ENCODE peak calls at places on chromosomes 5 and 9, in eight cellular contexts. R is fibroblast of lung, W is DND-41, K is GM23338, D is PC-9, L is IMR-90, U is HepG2, N is neural progenitor cell. I is an unnamed sample.

GRCh38 chr9:114387678-114388431 is at the start of gene AKNA:
- DNase-seq in D (no peak), L (peak; percentile 79), K (peak; percentile 79), N (peak; percentile 85), R (peak; percentile 82), W (peak; percentile 90), U (no peak), I (peak; percentile 89)

GRCh38 chr5:68339921-68340321 is 124.4 kb downstream of the PIK3R1 start:
- DNase-seq in D (no peak), R (peak; percentile 79), W (no peak), L (no peak), U (no peak), N (no peak), K (no peak), I (no peak)

GRCh38 chr9:19113964-19114679 is 11.4 kb upstream of the HAUS6 start:
- DNase-seq in N (no peak), D (no peak), R (no peak), L (no peak), K (no peak), U (no peak), W (no peak), I (no peak)

GRCh38 chr9:88794100-88794499 is 197.2 kb upstream of the S1PR3 start:
- DNase-seq in K (no peak), U (no peak), W (no peak), D (no peak), N (no peak), L (no peak), R (no peak), I (no peak)

GRCh38 chr5:29077451-29077850 is 2039.1 kb upstream of the CDH9 start:
- DNase-seq in K (no peak), D (peak; percentile 25), U (no peak), R (no peak), L (no peak), W (no peak), N (no peak), I (no peak)

GRCh38 chr9:69580582-69580945 is 91.6 kb downstream of the APBA1 start:
- DNase-seq in L (no peak), R (no peak), K (no peak), U (no peak), W (no peak), N (no peak), D (no peak), I (no peak)

GRCh38 chr5:181221105-181221791 is 1.8 kb upstream of the TRIM41 start:
- DNase-seq in W (no peak), U (no peak), K (peak; percentile 47), N (no peak), D (no peak), R (no peak), L (no peak), I (peak; percentile 26)

GRCh38 chr9:97900738-97901565 is 21.3 kb downstream of the TRMO start:
- DNase-seq in K (peak; percentile 68), U (peak; percentile 28), L (peak; percentile 55), R (peak; percentile 44), D (peak; percentile 43), W (peak; percentile 19), N (peak; percentile 56), I (peak; percentile 48)

GRCh38 chr9:125985998-125986655 is 239.0 kb downstream of the PBX3 start:
- DNase-seq in U (no peak), N (no peak), K (no peak), W (no peak), D (no peak), L (no peak), R (no peak), I (no peak)

GRCh38 chr5:132019337-132019736 is 7.9 kb upstream of the ACSL6 start:
- DNase-seq in R (no peak), L (no peak), K (no peak), D (no peak), N (no peak), W (no peak), U (no peak), I (no peak)

GRCh38 chr9:113957778-113958430 is 81.8 kb downstream of the ZNF618 start:
- DNase-seq in U (no peak), D (no peak), L (peak; percentile 94), W (no peak), N (no peak), K (no peak), R (peak; percentile 89), I (no peak)

GRCh38 chr5:150637245-150638052 is 3.0 kb upstream of the SYNPO start:
- DNase-seq in R (peak; percentile 96), L (peak; percentile 95), D (peak; percentile 81), U (peak; percentile 75), N (peak; percentile 67), W (no peak), K (peak; percentile 76), I (no peak)

GRCh38 chr5:124287813-124288212 is 458.6 kb downstream of the ZNF608 start:
- DNase-seq in W (no peak), K (no peak), U (no peak), N (no peak), D (no peak), L (peak; percentile 6), R (peak; percentile 16), I (no peak)

GRCh38 chr5:10733426-10733825 is 27.6 kb downstream of the DAP start:
- DNase-seq in K (no peak), W (no peak), U (no peak), D (no peak), R (no peak), N (no peak), L (no peak), I (no peak)

GRCh38 chr5:134506054-134507039 is 19.1 kb upstream of the JADE2 start:
- DNase-seq in L (no peak), W (no peak), R (no peak), N (peak; percentile 51), K (peak; percentile 82), D (peak; percentile 95), U (peak; percentile 98), I (no peak)

GRCh38 chr5:120919017-120919416 is 454.9 kb downstream of the PRR16 start:
- DNase-seq in L (no peak), K (no peak), R (no peak), N (no peak), W (no peak), U (no peak), D (no peak), I (no peak)

GRCh38 chr5:95261369-95262175 is 23.3 kb downstream of the MCTP1 start:
- DNase-seq in R (peak; percentile 18), K (peak; percentile 27), D (peak; percentile 17), W (peak; percentile 27), N (no peak), U (peak; percentile 37), L (peak; percentile 49), I (no peak)

GRCh38 chr9:96169488-96169887 is 132.5 kb downstream of the HSD17B3 start:
- DNase-seq in L (peak; percentile 4), R (peak; percentile 19), N (peak; percentile 94), W (no peak), U (peak; percentile 24), D (peak; percentile 27), K (peak; percentile 88), I (no peak)

GRCh38 chr9:88567870-88568269 is 32.9 kb downstream of the NXNL2 start:
- DNase-seq in R (no peak), D (no peak), U (no peak), W (no peak), L (no peak), K (no peak), N (no peak), I (no peak)

GRCh38 chr5:171630047-171630669 is 155.5 kb upstream of the SMIM23 start:
- DNase-seq in N (peak; percentile 87), U (no peak), K (peak; percentile 86), L (peak; percentile 52), R (peak; percentile 62), W (no peak), D (peak; percentile 60), I (no peak)

GRCh38 chr5:146529984-146530383 is 14.0 kb upstream of the GPR151 start:
- DNase-seq in L (no peak), U (no peak), W (no peak), N (no peak), K (no peak), R (no peak), D (no peak), I (no peak)

GRCh38 chr9:110802416-110803035 is 133.9 kb downstream of the MUSK start:
- DNase-seq in K (no peak), L (peak; percentile 65), W (no peak), D (no peak), U (no peak), N (no peak), R (peak; percentile 19), I (no peak)

GRCh38 chr5:173324115-173325001 is 3.9 kb downstream of the STC2 start:
- DNase-seq in L (peak; percentile 89), W (peak; percentile 21), N (peak; percentile 60), R (peak; percentile 79), U (no peak), K (no peak), D (no peak), I (no peak)
- H3K4me1 ChIP-seq in L (peaks cover 42% of the 10 kb centered on the region), W (peaks cover 2% of the 10 kb centered on the region), N (peaks cover 34% of the 10 kb centered on the region), R (peaks cover 39% of the 10 kb centered on the region), U (peaks cover 55% of the 10 kb centered on the region), K (peaks cover 27% of the 10 kb centered on the region), D (peaks cover 14% of the 10 kb centered on the region), I (no peaks in the 10 kb centered on the region)

GRCh38 chr9:112322701-112323377 is 10.6 kb downstream of the PTBP3 start:
- DNase-seq in D (no peak), K (no peak), W (no peak), N (no peak), U (no peak), R (no peak), L (no peak), I (no peak)
- H4K20me1 ChIP-seq in D (peaks cover 24% of the 10 kb centered on the region), K (peaks cover 27% of the 10 kb centered on the region), W (peaks cover 44% of the 10 kb centered on the region), N (peaks cover 79% of the 10 kb centered on the region), U (peaks cover 27% of the 10 kb centered on the region), R (no peaks in the 10 kb centered on the region), L (peaks cover 67% of the 10 kb centered on the region), I (peaks cover 2% of the 10 kb centered on the region)

DNA sequence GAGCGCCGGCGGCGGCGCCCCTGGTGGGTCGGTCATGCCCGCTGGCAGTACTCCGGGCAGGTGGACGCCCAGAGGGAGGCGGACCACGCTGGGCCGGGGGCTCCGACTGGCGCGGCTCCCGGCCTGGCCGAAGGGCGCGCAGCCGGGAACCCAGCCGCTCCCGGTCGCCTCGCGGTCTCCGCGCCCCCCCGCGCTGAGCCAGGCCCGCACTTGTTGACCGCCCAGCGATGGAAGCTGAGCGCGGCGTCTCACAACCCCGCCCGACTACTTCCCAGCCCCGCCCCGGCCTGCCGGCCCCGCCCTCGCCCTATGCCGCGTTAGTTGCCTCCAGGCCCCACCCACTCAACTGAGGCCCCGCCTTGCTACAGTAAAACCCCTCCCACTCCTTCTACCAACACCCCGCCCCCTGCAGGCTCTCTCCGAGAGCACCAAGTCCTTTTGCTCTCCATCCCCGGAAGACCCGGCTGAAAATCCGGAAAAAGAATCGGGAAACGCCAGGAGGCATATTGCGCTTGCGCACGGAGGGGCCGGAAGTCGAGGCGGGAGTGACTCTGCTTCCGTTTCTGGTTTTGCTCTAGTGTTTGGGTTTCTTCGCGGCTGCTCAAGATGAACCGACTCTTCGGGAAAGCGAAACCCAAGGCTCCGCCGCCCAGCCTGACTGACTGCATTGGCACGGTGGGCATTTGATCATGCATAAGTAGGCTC is at the start of the genes BAG1 and CHMP5:
- DNase-seq in K (peak; percentile 100), L (peak; percentile 99), N (peak; percentile 99), W (peak; percentile 99), R (peak; percentile 98), D (peak; percentile 97), U (peak; percentile 98), I (peak; percentile 99)
- TF ChIP-seq CTCF in K (no peak), L (peak; percentile 48), N (peak; percentile 40), W (peak; percentile 37), R (peak; percentile 30), D (peak; percentile 49), U (peak; percentile 48), I (no peak)

DNA sequence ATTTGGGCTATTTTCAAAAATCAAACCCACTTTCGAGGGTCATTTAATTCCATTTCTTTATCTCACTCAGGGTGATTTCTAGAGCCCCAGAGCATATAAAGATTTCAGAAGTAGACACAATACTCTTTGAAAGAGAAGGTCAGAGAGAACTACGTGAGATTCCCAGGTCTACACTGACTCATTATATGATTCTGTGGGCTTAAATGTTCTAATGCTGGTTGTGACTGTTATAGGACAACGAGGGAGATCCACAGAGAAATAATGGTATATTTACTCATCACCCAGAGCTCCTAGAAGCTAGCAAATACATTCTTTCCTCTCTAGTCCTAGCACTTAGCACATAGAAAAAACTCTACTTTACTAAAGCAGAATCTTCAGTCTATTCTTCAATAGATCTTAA is 39.5 kb upstream of the GRAMD2B start:
- DNase-seq in U (no peak), R (no peak), L (peak; percentile 47), D (no peak), K (no peak), N (no peak), W (no peak), I (no peak)
- H3K4me1 ChIP-seq in U (no peaks in the 10 kb centered on the region), R (peaks cover 18% of the 10 kb centered on the region), L (peaks cover 11% of the 10 kb centered on the region), D (peaks cover 53% of the 10 kb centered on the region), K (no peaks in the 10 kb centered on the region), N (peaks cover 10% of the 10 kb centered on the region), W (no peaks in the 10 kb centered on the region), I (no peaks in the 10 kb centered on the region)

I was measured in OCI-LY7.